ENCODE peak calls at places on chromosomes 16 and 17, in ten cellular contexts. Z, W, P, E, O, S, M, I, Q and A are unnamed samples.
A peak's percentile ranks its signal among the peaks of the same experiment; 100 is the strongest.

GRCh38 chr16:47565454-47565853 is 104.3 kb downstream of the PHKB start:
- DNase-seq in Z (peak; percentile 56), W (no peak), P (no peak), E (no peak), O (no peak), S (no peak), M (peak; percentile 67), I (no peak), Q (no peak), A (no peak)

GRCh38 chr16:84040823-84041391 is 1.7 kb downstream of the SLC38A8 start:
- DNase-seq in Z (peak; percentile 49), W (no peak), P (peak; percentile 39), E (no peak), O (no peak), S (no peak), M (peak; percentile 28), I (no peak), Q (no peak), A (no peak)

GRCh38 chr17:82213251-82214011 is 789 bp upstream of the CCDC57 start:
- DNase-seq in Z (peak; percentile 69), W (no peak), P (peak; percentile 66), E (peak; percentile 53), O (no peak), S (no peak), M (peak; percentile 72), I (peak; percentile 61), Q (peak; percentile 77), A (no peak)

GRCh38 chr17:42179911-42180410 is 981 bp downstream of the KCNH4 start:
- DNase-seq in Z (peak; percentile 28), W (no peak), P (peak; percentile 90), E (no peak), O (peak; percentile 71), S (no peak), M (no peak), I (no peak), Q (no peak), A (peak; percentile 53)

GRCh38 chr16:88784074-88784855 is 755 bp downstream of the PIEZO1 start:
- DNase-seq in Z (peak; percentile 85), W (no peak), P (peak; percentile 86), E (no peak), O (peak; percentile 80), S (peak; percentile 84), M (peak; percentile 82), I (no peak), Q (peak; percentile 67), A (peak; percentile 62)

GRCh38 chr16:88638323-88639230 is at the start of gene IL17C:
- DNase-seq in Z (no peak), W (no peak), P (no peak), E (no peak), O (no peak), S (peak; percentile 61), M (no peak), I (no peak), Q (no peak), A (no peak)

GRCh38 chr17:62778990-62779681 is 29.0 kb downstream of the MARCHF10 start:
- DNase-seq in Z (peak; percentile 93), W (no peak), P (no peak), E (peak; percentile 30), O (no peak), S (peak; percentile 75), M (peak; percentile 78), I (peak; percentile 91), Q (no peak), A (no peak)

GRCh38 chr16:75351183-75351582 is 82.1 kb downstream of the CFDP1 start:
- DNase-seq in Z (peak; percentile 68), W (no peak), P (no peak), E (no peak), O (no peak), S (no peak), M (no peak), I (no peak), Q (no peak), A (no peak)

GRCh38 chr17:624341-624860 is 90.2 kb downstream of the VPS53 start:
- DNase-seq in Z (no peak), W (no peak), P (no peak), E (no peak), O (no peak), S (no peak), M (no peak), I (no peak), Q (no peak), A (no peak)

GRCh38 chr17:2436516-2436915 is 35.7 kb upstream of the MNT start:
- DNase-seq in Z (no peak), W (no peak), P (no peak), E (no peak), O (no peak), S (no peak), M (no peak), I (no peak), Q (no peak), A (no peak)

DNA sequence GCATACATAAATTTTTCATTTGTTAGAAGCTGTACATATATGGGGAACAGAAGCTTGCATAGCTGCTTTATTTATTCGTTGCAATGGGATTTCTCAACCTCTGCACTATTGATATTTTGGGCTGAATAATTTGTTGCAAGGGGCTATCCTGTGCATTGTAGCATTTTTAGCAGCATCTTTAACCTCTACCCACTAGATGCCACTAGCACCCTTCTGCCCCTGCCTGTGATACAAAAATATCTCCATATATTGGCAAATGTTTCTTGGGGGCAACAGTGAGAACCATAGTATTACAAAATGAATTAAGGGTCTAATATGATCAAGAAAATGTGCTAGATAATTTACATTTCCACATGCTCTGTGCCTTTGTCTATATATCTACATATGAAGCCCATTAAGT is 1401.0 kb downstream of the CDH11 start:
- DNase-seq in Z (no peak), W (no peak), P (no peak), E (no peak), O (no peak), S (no peak), M (no peak), I (no peak), Q (no peak), A (no peak)
- TF ChIP-seq CTCF in Z (no peak), W (no peak), P (peak; percentile 42), E (no peak), O (no peak), S (no peak), M (no peak), I (no peak), Q (no peak), A (peak; percentile 16)

DNA sequence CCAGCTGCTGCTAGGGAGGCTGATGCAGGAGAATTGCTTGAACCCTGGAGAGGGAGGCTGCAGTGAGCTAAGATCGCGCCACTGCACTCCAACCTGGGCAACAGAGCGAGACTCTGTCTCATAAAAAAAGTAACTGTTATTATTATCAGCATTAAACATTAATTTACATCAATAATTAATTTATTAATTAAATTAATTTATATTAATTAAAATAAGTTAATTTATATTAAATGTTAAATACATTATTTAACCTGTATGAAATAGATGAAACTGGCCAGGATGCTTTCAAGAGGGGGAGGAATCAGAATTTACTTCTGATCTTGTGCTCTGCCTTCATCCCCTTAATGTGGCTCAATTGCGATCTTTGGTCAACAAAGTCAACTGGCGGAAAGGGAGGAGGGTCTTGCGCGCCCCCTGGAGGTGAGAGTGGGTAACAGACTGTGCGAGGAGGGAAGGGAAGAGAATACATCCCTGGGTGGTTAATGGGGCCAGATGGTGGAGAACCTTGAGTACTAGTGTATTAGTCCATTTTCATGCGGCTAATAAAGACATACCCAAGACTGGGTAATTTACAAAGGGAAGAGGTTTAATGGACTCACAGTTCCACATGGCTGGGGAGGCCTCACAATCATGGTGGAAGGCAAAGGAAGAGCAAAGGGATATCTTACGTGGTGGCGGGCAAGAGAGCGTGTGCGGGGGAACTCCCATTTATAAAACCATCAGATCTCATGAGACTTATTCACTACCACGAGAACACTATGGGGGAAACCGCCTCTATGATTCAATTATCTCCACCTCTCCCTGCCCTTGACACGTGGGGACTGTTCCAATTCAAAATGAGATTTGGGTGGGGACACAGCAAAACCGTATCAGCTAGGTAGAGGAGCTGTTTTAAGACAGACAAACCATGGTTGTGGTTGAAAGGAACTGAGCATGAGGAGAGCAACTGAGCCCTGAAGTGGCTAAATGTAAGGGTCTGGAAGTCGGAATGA is 15.7 kb upstream of the CPPED1 start:
- DNase-seq in Z (peak; percentile 58), W (peak; percentile 48), P (peak; percentile 72), E (peak; percentile 49), O (peak; percentile 81), S (peak; percentile 70), M (peak; percentile 76), I (no peak), Q (peak; percentile 65), A (peak; percentile 56)
- TF ChIP-seq CTCF in Z (peak; percentile 82), W (peak; percentile 91), P (peak; percentile 97), E (no peak), O (peak; percentile 83), S (peak; percentile 59), M (peak; percentile 94), I (peak; percentile 78), Q (peak; percentile 83), A (peak; percentile 84)

GRCh38 chr17:57999496-58000017 is 7.5 kb downstream of the SRSF1 start:
- DNase-seq in Z (peak; percentile 87), W (no peak), P (peak; percentile 78), E (no peak), O (no peak), S (no peak), M (no peak), I (peak; percentile 57), Q (peak; percentile 45), A (no peak)
- TF ChIP-seq CTCF in Z (peak; percentile 61), W (peak; percentile 86), P (peak; percentile 94), E (no peak), O (peak; percentile 92), S (peak; percentile 27), M (peak; percentile 94), I (peak; percentile 81), Q (peak; percentile 79), A (peak; percentile 96)

GRCh38 chr16:23371368-23371767 is 69.3 kb downstream of the SCNN1B start:
- DNase-seq in Z (no peak), W (no peak), P (peak; percentile 16), E (no peak), O (no peak), S (no peak), M (no peak), I (no peak), Q (no peak), A (no peak)
- TF ChIP-seq CTCF in Z (no peak), W (no peak), P (peak; percentile 42), E (no peak), O (no peak), S (peak; percentile 35), M (no peak), I (no peak), Q (peak; percentile 35), A (peak; percentile 18)

DNA sequence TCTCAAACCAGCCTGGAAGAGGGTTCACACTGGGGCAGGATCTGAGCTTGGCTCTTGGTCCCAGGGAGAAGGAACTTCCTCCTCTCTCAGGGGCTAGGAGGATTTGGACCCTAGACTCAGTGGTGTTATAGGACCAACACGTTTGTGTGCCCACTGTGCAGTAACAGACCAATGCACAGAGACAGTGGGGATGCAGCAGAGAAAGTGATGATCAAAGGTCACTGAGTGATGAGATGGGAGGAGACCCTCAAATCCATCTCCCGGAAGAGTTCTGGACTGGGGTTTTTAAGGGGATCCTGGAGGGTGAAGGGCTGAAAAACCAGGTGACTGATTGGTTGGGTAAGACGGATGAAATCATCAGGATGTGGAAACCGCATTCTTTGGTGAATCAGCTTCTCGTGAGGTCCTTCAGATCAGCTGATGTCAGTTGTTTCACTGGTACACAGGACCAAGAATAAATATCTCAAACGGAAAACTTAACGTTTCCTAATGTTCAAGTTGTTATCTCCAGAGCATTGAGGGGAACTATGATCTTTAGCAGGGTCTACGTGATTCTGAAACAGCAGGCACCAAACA is 3.3 kb upstream of the VAC14 start:
- DNase-seq in Z (peak; percentile 85), W (no peak), P (no peak), E (no peak), O (no peak), S (no peak), M (no peak), I (peak; percentile 81), Q (no peak), A (no peak)
- TF ChIP-seq CTCF in Z (no peak), W (no peak), P (no peak), E (no peak), O (no peak), S (no peak), M (no peak), I (no peak), Q (no peak), A (no peak)